ENCODE peak calls at places on chromosomes 2 and 18, in five cellular contexts. One of them, this sample, is unnamed.

GRCh38 chr2:59993721-59994120 is 559.7 kb downstream of the BCL11A start:
- DNase-seq in stomach: no peak
- DNase-seq in GM12865: no peak
- DNase-seq in GM23248: no peak
- DNase-seq in psoas muscle: no peak
- DNase-seq in this sample: no peak

GRCh38 chr2:222232846-222233245 is 66.0 kb downstream of the PAX3 start:
- DNase-seq in stomach: no peak
- DNase-seq in GM12865: no peak
- DNase-seq in GM23248: no peak
- DNase-seq in psoas muscle: no peak
- DNase-seq in this sample: no peak

GRCh38 chr2:144517825-144518699 is 1.9 kb downstream of the ZEB2 start:
- DNase-seq in stomach: no peak
- DNase-seq in GM12865: no peak
- DNase-seq in GM23248: peak
- DNase-seq in psoas muscle: no peak
- DNase-seq in this sample: no peak

GRCh38 chr2:60118061-60118460 is 435.4 kb downstream of the BCL11A start:
- DNase-seq in stomach: no peak
- DNase-seq in GM12865: peak
- DNase-seq in GM23248: no peak
- DNase-seq in psoas muscle: no peak
- DNase-seq in this sample: no peak

GRCh38 chr18:70245941-70246537 is 40.6 kb upstream of the RTTN start:
- DNase-seq in stomach: no peak
- DNase-seq in GM12865: no peak
- DNase-seq in GM23248: no peak
- DNase-seq in psoas muscle: no peak
- DNase-seq in this sample: no peak

GRCh38 chr2:3536682-3537632 is 17.6 kb upstream of the ADI1 start:
- DNase-seq in stomach: no peak
- DNase-seq in GM12865: peak
- DNase-seq in GM23248: peak
- DNase-seq in psoas muscle: peak
- DNase-seq in this sample: no peak

GRCh38 chr18:22703883-22704626 is 229.1 kb upstream of the RBBP8 start:
- DNase-seq in stomach: no peak
- DNase-seq in GM12865: peak
- DNase-seq in GM23248: peak
- DNase-seq in psoas muscle: no peak
- DNase-seq in this sample: peak

GRCh38 chr2:26615336-26616031 is 25.7 kb downstream of the CIB4 start:
- DNase-seq in stomach: no peak
- DNase-seq in GM12865: peak
- DNase-seq in GM23248: no peak
- DNase-seq in psoas muscle: no peak
- DNase-seq in this sample: no peak

GRCh38 chr18:50898908-50899307 is 20.0 kb downstream of the ME2 start:
- DNase-seq in stomach: no peak
- DNase-seq in GM12865: no peak
- DNase-seq in GM23248: no peak
- DNase-seq in psoas muscle: no peak
- DNase-seq in this sample: no peak

GRCh38 chr2:136238552-136239346 is 120.8 kb upstream of the CXCR4 start:
- DNase-seq in stomach: no peak
- DNase-seq in GM12865: peak
- DNase-seq in GM23248: peak
- DNase-seq in psoas muscle: no peak
- DNase-seq in this sample: no peak

GRCh38 chr2:42132066-42132965 is 36.8 kb upstream of the EML4 start:
- DNase-seq in stomach: no peak
- DNase-seq in GM12865: no peak
- DNase-seq in GM23248: peak
- DNase-seq in psoas muscle: no peak
- DNase-seq in this sample: no peak

GRCh38 chr2:70043252-70043875 is 43.9 kb upstream of the PCBP1 start:
- DNase-seq in stomach: peak
- DNase-seq in GM12865: peak
- DNase-seq in GM23248: no peak
- DNase-seq in psoas muscle: no peak
- DNase-seq in this sample: no peak

GRCh38 chr2:70935468-70936164 is at the start of gene ATP6V1B1:
- DNase-seq in stomach: peak
- DNase-seq in GM12865: no peak
- DNase-seq in GM23248: no peak
- DNase-seq in psoas muscle: no peak
- DNase-seq in this sample: peak

GRCh38 chr2:40384714-40385113 is 67.2 kb downstream of the SLC8A1 start:
- DNase-seq in stomach: no peak
- DNase-seq in GM12865: no peak
- DNase-seq in GM23248: peak
- DNase-seq in psoas muscle: no peak
- DNase-seq in this sample: no peak

GRCh38 chr2:43425659-43426058 is 170.2 kb downstream of the THADA start:
- DNase-seq in stomach: no peak
- DNase-seq in GM12865: peak
- DNase-seq in GM23248: no peak
- DNase-seq in psoas muscle: no peak
- DNase-seq in this sample: no peak

GRCh38 chr2:9951272-9951521 is 296 bp upstream of the GRHL1 start:
- DNase-seq in stomach: no peak
- DNase-seq in GM12865: no peak
- DNase-seq in GM23248: no peak
- DNase-seq in psoas muscle: no peak
- DNase-seq in this sample: no peak

GRCh38 chr2:9952286-9952737 is 819 bp downstream of the GRHL1 start:
- DNase-seq in stomach: no peak
- DNase-seq in GM12865: no peak
- DNase-seq in GM23248: no peak
- DNase-seq in psoas muscle: no peak
- DNase-seq in this sample: no peak

GRCh38 chr2:9951522-9952285 is at the start of gene GRHL1:
- DNase-seq in stomach: peak
- DNase-seq in GM12865: peak
- DNase-seq in GM23248: peak
- DNase-seq in psoas muscle: peak
- DNase-seq in this sample: peak

GRCh38 chr2:9954136-9954535 is 2.6 kb downstream of the GRHL1 start:
- DNase-seq in stomach: no peak
- DNase-seq in GM12865: no peak
- DNase-seq in GM23248: no peak
- DNase-seq in psoas muscle: no peak
- DNase-seq in this sample: no peak

DNA sequence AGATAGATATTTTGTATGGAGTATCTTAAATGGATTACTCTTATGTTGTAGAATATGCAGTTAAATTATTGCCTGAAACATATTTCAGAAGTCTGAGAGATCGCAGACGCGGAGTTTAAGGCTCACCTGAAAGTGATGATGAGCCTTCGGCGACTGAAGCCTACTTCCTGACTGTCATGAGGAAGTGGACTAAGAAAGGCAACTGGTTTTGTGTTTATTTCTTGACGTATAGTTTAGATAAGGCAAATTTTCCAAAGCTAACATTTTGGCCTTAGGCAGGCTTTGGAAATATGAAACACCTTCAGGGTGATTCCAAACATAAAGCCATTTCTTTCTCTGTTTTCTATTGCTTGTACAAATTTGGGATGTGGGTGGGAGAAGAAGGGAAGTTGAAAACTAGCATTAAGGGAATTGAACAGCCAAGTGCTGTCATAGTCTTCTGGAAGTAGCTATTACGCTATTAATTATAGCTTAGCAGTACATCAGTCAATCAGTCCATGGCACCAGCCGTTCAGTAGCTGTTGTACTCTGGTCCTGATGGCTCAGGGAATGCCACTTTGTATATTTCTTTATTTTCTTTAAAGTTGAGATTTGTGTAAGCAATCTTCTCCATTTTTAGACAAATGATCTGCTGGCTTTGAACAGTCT is 1.5 kb downstream of the GRHL1 start:
- DNase-seq in stomach: no peak
- DNase-seq in GM12865: no peak
- DNase-seq in GM23248: no peak
- DNase-seq in psoas muscle: no peak
- DNase-seq in this sample: no peak
- H3K4me3 ChIP-seq in stomach: no peak
- H3K4me3 ChIP-seq in GM12865: no peak
- H3K4me3 ChIP-seq in GM23248: no peak
- H3K4me3 ChIP-seq in psoas muscle: no peak
- H3K4me3 ChIP-seq in this sample: no peak

GRCh38 chr2:30265441-30266015 is 34.2 kb downstream of the LBH start:
- DNase-seq in stomach: no peak
- DNase-seq in GM12865: no peak
- DNase-seq in GM23248: peak
- DNase-seq in psoas muscle: no peak
- DNase-seq in this sample: no peak

GRCh38 chr2:30267576-30267975 is 36.2 kb downstream of the LBH start:
- DNase-seq in stomach: no peak
- DNase-seq in GM12865: no peak
- DNase-seq in GM23248: no peak
- DNase-seq in psoas muscle: no peak
- DNase-seq in this sample: no peak

GRCh38 chr2:30267161-30267568 is 35.8 kb downstream of the LBH start:
- DNase-seq in stomach: no peak
- DNase-seq in GM12865: no peak
- DNase-seq in GM23248: no peak
- DNase-seq in psoas muscle: no peak
- DNase-seq in this sample: no peak

GRCh38 chr2:30266705-30267104 is 35.4 kb downstream of the LBH start:
- DNase-seq in stomach: no peak
- DNase-seq in GM12865: no peak
- DNase-seq in GM23248: no peak
- DNase-seq in psoas muscle: no peak
- DNase-seq in this sample: no peak

DNA sequence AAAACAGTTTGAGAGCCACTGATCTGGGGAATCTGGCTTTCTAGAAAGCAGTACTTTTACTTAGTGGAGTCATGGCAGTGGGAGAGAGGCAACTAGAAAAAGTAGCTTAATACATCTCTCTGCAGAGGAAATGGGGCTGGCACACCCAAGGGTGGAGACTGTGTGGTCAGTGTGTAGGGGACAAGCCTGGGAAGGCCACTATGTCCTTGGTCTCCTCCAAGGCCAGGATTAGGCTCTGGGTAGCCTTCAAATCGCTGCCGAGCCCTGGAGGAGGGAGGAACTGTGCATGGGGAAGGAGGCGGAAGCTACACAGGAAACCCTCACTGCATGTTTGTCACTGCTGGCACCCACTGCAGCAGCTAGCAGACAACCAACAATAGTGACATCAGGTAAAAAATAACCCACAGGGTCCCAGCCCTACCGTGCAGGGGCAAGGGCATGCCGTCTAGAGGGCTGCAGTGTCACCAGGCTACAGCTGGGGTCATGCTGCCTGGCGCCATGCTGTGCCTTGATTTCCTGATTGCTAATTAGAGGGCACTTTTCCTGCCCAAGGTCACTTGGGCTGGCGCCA is 34.8 kb downstream of the LBH start:
- DNase-seq in stomach: peak
- DNase-seq in GM12865: peak
- DNase-seq in GM23248: peak
- DNase-seq in psoas muscle: no peak
- DNase-seq in this sample: no peak
- H3K4me3 ChIP-seq in stomach: no peak
- H3K4me3 ChIP-seq in GM12865: no peak
- H3K4me3 ChIP-seq in GM23248: peak
- H3K4me3 ChIP-seq in psoas muscle: no peak
- H3K4me3 ChIP-seq in this sample: no peak

DNA sequence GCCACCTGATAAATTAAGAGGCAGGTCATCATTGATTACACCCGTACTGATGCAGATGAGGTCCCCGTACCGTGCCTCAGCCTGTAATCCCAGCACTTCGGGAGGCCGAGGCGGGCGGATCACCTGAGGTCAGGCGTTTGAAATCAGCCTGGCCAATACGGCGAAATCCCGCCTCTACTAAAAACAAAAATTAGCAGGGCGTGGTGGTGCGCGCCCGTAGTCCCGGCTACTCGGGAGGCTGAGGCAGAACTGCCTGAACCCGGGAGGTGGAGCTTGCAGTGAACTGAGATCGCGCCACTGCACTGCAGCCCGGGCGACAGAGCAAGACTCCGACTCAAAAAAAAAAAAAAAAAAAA is 683 bp upstream of the ENOSF1 start:
- DNase-seq in stomach: no peak
- DNase-seq in GM12865: no peak
- DNase-seq in GM23248: no peak
- DNase-seq in psoas muscle: no peak
- DNase-seq in this sample: no peak
- H3K4me3 ChIP-seq in stomach: peak
- H3K4me3 ChIP-seq in GM12865: peak
- H3K4me3 ChIP-seq in GM23248: no peak
- H3K4me3 ChIP-seq in psoas muscle: peak
- H3K4me3 ChIP-seq in this sample: peak

GRCh38 chr2:226794077-226794670 is 5.4 kb downstream of the IRS1 start:
- DNase-seq in stomach: no peak
- DNase-seq in GM12865: no peak
- DNase-seq in GM23248: peak
- DNase-seq in psoas muscle: no peak
- DNase-seq in this sample: no peak
- H3K4me3 ChIP-seq in stomach: peak
- H3K4me3 ChIP-seq in GM12865: no peak
- H3K4me3 ChIP-seq in GM23248: peak
- H3K4me3 ChIP-seq in psoas muscle: peak
- H3K4me3 ChIP-seq in this sample: peak

GRCh38 chr2:215750763-215751162 is 262.6 kb downstream of the MREG start:
- DNase-seq in stomach: no peak
- DNase-seq in GM12865: peak
- DNase-seq in GM23248: peak
- DNase-seq in psoas muscle: no peak
- DNase-seq in this sample: no peak

GRCh38 chr2:215753808-215754207 is 259.5 kb downstream of the MREG start:
- DNase-seq in stomach: no peak
- DNase-seq in GM12865: no peak
- DNase-seq in GM23248: no peak
- DNase-seq in psoas muscle: no peak
- DNase-seq in this sample: no peak

GRCh38 chr2:215751200-215751910 is 262.0 kb downstream of the MREG start:
- DNase-seq in stomach: no peak
- DNase-seq in GM12865: no peak
- DNase-seq in GM23248: peak
- DNase-seq in psoas muscle: no peak
- DNase-seq in this sample: no peak

GRCh38 chr2:215751911-215752272 is 261.5 kb downstream of the MREG start:
- DNase-seq in stomach: no peak
- DNase-seq in GM12865: no peak
- DNase-seq in GM23248: no peak
- DNase-seq in psoas muscle: no peak
- DNase-seq in this sample: no peak

GRCh38 chr2:215752436-215752835 is 260.9 kb downstream of the MREG start:
- DNase-seq in stomach: no peak
- DNase-seq in GM12865: no peak
- DNase-seq in GM23248: no peak
- DNase-seq in psoas muscle: no peak
- DNase-seq in this sample: no peak
- H3K4me3 ChIP-seq in stomach: no peak
- H3K4me3 ChIP-seq in GM12865: no peak
- H3K4me3 ChIP-seq in GM23248: no peak
- H3K4me3 ChIP-seq in psoas muscle: no peak
- H3K4me3 ChIP-seq in this sample: no peak

GRCh38 chr2:132668189-132668833 is 1.7 kb downstream of the LYPD1 start:
- DNase-seq in stomach: no peak
- DNase-seq in GM12865: no peak
- DNase-seq in GM23248: no peak
- DNase-seq in psoas muscle: no peak
- DNase-seq in this sample: no peak
- H3K4me3 ChIP-seq in stomach: peak
- H3K4me3 ChIP-seq in GM12865: no peak
- H3K4me3 ChIP-seq in GM23248: no peak
- H3K4me3 ChIP-seq in psoas muscle: peak
- H3K4me3 ChIP-seq in this sample: peak

This sample was measured in pancreas.